ENCODE peak calls at places on chromosomes 12 and 14, in four cellular contexts. One of them, this sample, is unnamed.

GRCh38 chr12:104494816-104495158 is 38.0 kb downstream of the CHST11 start:
- DNase-seq in mammary epithelial cell: no peak
- DNase-seq in HCT116: no peak
- DNase-seq in GM23338: no peak
- DNase-seq in this sample: no peak

GRCh38 chr12:7017870-7018349 is 366 bp downstream of the LPCAT3 start:
- DNase-seq in GM23338: no peak
- DNase-seq in HCT116: no peak
- DNase-seq in mammary epithelial cell: no peak
- DNase-seq in this sample: no peak

GRCh38 chr14:75667099-75667498 is 6.1 kb downstream of the TTLL5 start:
- DNase-seq in mammary epithelial cell: no peak
- DNase-seq in HCT116: no peak
- DNase-seq in GM23338: no peak
- DNase-seq in this sample: no peak

GRCh38 chr12:131122631-131123030 is 168.9 kb downstream of the ADGRD1 start:
- DNase-seq in HCT116: no peak
- DNase-seq in GM23338: no peak
- DNase-seq in mammary epithelial cell: no peak
- DNase-seq in this sample: no peak

GRCh38 chr14:75561013-75561432 is 17.4 kb upstream of the FLVCR2 start:
- DNase-seq in HCT116: peak; percentile 63
- DNase-seq in mammary epithelial cell: peak; percentile 86
- DNase-seq in GM23338: peak; percentile 96
- DNase-seq in this sample: peak; percentile 90

GRCh38 chr14:20632831-20633771 is 8.4 kb downstream of the OR6S1 start:
- DNase-seq in HCT116: no peak
- DNase-seq in mammary epithelial cell: peak; percentile 85
- DNase-seq in GM23338: peak; percentile 97
- DNase-seq in this sample: peak; percentile 63

GRCh38 chr12:71642264-71642663 is 21.4 kb downstream of the ZFC3H1 start:
- DNase-seq in GM23338: no peak
- DNase-seq in mammary epithelial cell: no peak
- DNase-seq in HCT116: no peak
- DNase-seq in this sample: no peak

GRCh38 chr14:98802044-98802443 is 470.0 kb downstream of the BCL11B start:
- DNase-seq in GM23338: no peak
- DNase-seq in mammary epithelial cell: no peak
- DNase-seq in HCT116: no peak
- DNase-seq in this sample: no peak

GRCh38 chr14:22819191-22819988 is 4.2 kb upstream of the SLC7A7 start:
- DNase-seq in GM23338: peak; percentile 80
- DNase-seq in HCT116: no peak
- DNase-seq in mammary epithelial cell: peak; percentile 24
- DNase-seq in this sample: peak; percentile 46

GRCh38 chr12:106248177-106248848 is 493 bp upstream of the CKAP4 start:
- DNase-seq in GM23338: peak; percentile 59
- DNase-seq in HCT116: no peak
- DNase-seq in mammary epithelial cell: peak; percentile 49
- DNase-seq in this sample: peak; percentile 35

GRCh38 chr14:60777856-60778578 is 43.5 kb downstream of the MNAT1 start:
- DNase-seq in HCT116: no peak
- DNase-seq in GM23338: no peak
- DNase-seq in mammary epithelial cell: peak; percentile 72
- DNase-seq in this sample: no peak

GRCh38 chr12:2225736-2226135 is 172.9 kb downstream of the CACNA1C start:
- DNase-seq in GM23338: no peak
- DNase-seq in HCT116: no peak
- DNase-seq in mammary epithelial cell: no peak
- DNase-seq in this sample: no peak

GRCh38 chr14:85528080-85528881 is 1.7 kb upstream of the FLRT2 start:
- DNase-seq in HCT116: no peak
- DNase-seq in mammary epithelial cell: peak; percentile 77
- DNase-seq in GM23338: peak; percentile 69
- DNase-seq in this sample: peak; percentile 18

GRCh38 chr14:101222362-101223090 is 319.0 kb upstream of the RTL1 start:
- DNase-seq in mammary epithelial cell: no peak
- DNase-seq in GM23338: peak; percentile 22
- DNase-seq in HCT116: no peak
- DNase-seq in this sample: no peak

GRCh38 chr12:15627995-15628945 is 160.9 kb downstream of the EPS8 start:
- DNase-seq in HCT116: no peak
- DNase-seq in GM23338: no peak
- DNase-seq in mammary epithelial cell: no peak
- DNase-seq in this sample: no peak

GRCh38 chr14:104238424-104239184 is 100.2 kb downstream of the KIF26A start:
- DNase-seq in mammary epithelial cell: no peak
- DNase-seq in GM23338: no peak
- DNase-seq in HCT116: no peak
- DNase-seq in this sample: no peak

GRCh38 chr12:18383203-18383602 is 121.9 kb downstream of the PIK3C2G start:
- DNase-seq in GM23338: peak; percentile 52
- DNase-seq in mammary epithelial cell: peak; percentile 63
- DNase-seq in HCT116: no peak
- DNase-seq in this sample: peak; percentile 37

GRCh38 chr14:39265032-39265431 is 31.3 kb downstream of the MIA2 start:
- DNase-seq in GM23338: no peak
- DNase-seq in HCT116: peak; percentile 41
- DNase-seq in mammary epithelial cell: peak; percentile 61
- DNase-seq in this sample: no peak

GRCh38 chr12:88985011-88985410 is 367.3 kb downstream of the DUSP6 start:
- DNase-seq in HCT116: no peak
- DNase-seq in GM23338: no peak
- DNase-seq in mammary epithelial cell: no peak
- DNase-seq in this sample: no peak

GRCh38 chr14:78399316-78399889 is 229.2 kb downstream of the NRXN3 start:
- DNase-seq in mammary epithelial cell: no peak
- DNase-seq in HCT116: no peak
- DNase-seq in GM23338: peak; percentile 76
- DNase-seq in this sample: no peak

GRCh38 chr14:101512396-101512695 is 48.9 kb upstream of the DIO3 start:
- DNase-seq in GM23338: no peak
- DNase-seq in HCT116: no peak
- DNase-seq in mammary epithelial cell: no peak
- DNase-seq in this sample: no peak

GRCh38 chr12:85036241-85036707 is at the start of the genes LRRIQ1 and TSPAN19:
- DNase-seq in GM23338: peak; percentile 99
- DNase-seq in mammary epithelial cell: peak; percentile 88
- DNase-seq in HCT116: peak; percentile 70
- DNase-seq in this sample: peak; percentile 69

GRCh38 chr12:49947593-49948226 is 2.8 kb upstream of the AQP2 start:
- DNase-seq in mammary epithelial cell: no peak
- DNase-seq in GM23338: no peak
- DNase-seq in HCT116: no peak
- DNase-seq in this sample: no peak

GRCh38 chr12:131066886-131067490 is 113.3 kb downstream of the ADGRD1 start:
- DNase-seq in GM23338: no peak
- DNase-seq in HCT116: no peak
- DNase-seq in mammary epithelial cell: no peak
- DNase-seq in this sample: no peak

GRCh38 chr14:104250175-104250574 is 111.8 kb downstream of the KIF26A start:
- DNase-seq in HCT116: no peak
- DNase-seq in mammary epithelial cell: no peak
- DNase-seq in GM23338: no peak
- DNase-seq in this sample: no peak

GRCh38 chr12:6468283-6468575 is 2.2 kb downstream of the VAMP1 start:
- DNase-seq in HCT116: no peak
- DNase-seq in GM23338: no peak
- DNase-seq in mammary epithelial cell: no peak
- DNase-seq in this sample: no peak

GRCh38 chr12:128111951-128112350 is 155.0 kb upstream of the TMEM132C start:
- DNase-seq in GM23338: no peak
- DNase-seq in HCT116: no peak
- DNase-seq in mammary epithelial cell: no peak
- DNase-seq in this sample: no peak

GRCh38 chr12:91542048-91542447 is 359.4 kb upstream of the DCN start:
- DNase-seq in HCT116: no peak
- DNase-seq in GM23338: no peak
- DNase-seq in mammary epithelial cell: no peak
- DNase-seq in this sample: no peak

GRCh38 chr12:63922446-63922845 is 77.9 kb downstream of the SRGAP1 start:
- DNase-seq in GM23338: no peak
- DNase-seq in HCT116: peak; percentile 66
- DNase-seq in mammary epithelial cell: peak; percentile 60
- DNase-seq in this sample: peak; percentile 55

GRCh38 chr14:77390188-77390587 is 13.0 kb downstream of the SAMD15 start:
- DNase-seq in GM23338: no peak
- DNase-seq in HCT116: no peak
- DNase-seq in mammary epithelial cell: no peak
- DNase-seq in this sample: no peak

GRCh38 chr14:103733651-103734050 is 18.0 kb downstream of the ZFYVE21 start:
- DNase-seq in mammary epithelial cell: peak; percentile 52
- DNase-seq in HCT116: no peak
- DNase-seq in GM23338: no peak
- DNase-seq in this sample: no peak

GRCh38 chr12:51846911-51847829 is 1.3 kb downstream of the FIGNL2 start:
- DNase-seq in GM23338: peak; percentile 89
- DNase-seq in HCT116: no peak
- DNase-seq in mammary epithelial cell: no peak
- DNase-seq in this sample: no peak

GRCh38 chr14:40096968-40097367 is 664.7 kb upstream of the FBXO33 start:
- DNase-seq in HCT116: no peak
- DNase-seq in GM23338: no peak
- DNase-seq in mammary epithelial cell: no peak
- DNase-seq in this sample: no peak

GRCh38 chr12:52249511-52250047 is 16.5 kb downstream of the KRT7 start:
- DNase-seq in GM23338: no peak
- DNase-seq in mammary epithelial cell: no peak
- DNase-seq in HCT116: no peak
- DNase-seq in this sample: no peak

GRCh38 chr14:84080961-84081360 is 1449.0 kb upstream of the FLRT2 start:
- DNase-seq in mammary epithelial cell: no peak
- DNase-seq in GM23338: no peak
- DNase-seq in HCT116: no peak
- DNase-seq in this sample: no peak

GRCh38 chr12:67720383-67720856 is 71.9 kb downstream of the DYRK2 start:
- DNase-seq in GM23338: no peak
- DNase-seq in mammary epithelial cell: no peak
- DNase-seq in HCT116: no peak
- DNase-seq in this sample: no peak

DNA sequence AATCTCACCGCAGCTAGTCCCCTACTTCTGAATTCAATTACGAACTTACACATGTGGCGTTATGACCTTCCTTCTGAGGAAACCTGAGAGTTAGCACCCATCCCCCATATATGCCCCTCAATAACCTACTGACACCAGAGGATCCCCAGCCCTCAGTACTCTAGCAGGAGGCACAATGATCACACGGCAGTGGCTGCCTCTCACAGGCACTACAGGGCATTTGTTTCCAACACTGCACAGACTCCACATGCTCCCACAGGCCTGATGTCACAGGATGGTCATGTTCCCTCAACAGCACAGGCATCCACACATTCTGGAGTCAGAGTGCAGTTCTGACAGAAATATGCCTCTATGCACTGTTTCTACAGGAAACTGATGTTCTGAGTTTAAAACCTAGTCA is 17.4 kb downstream of the PPP1CC start:
- DNase-seq in HCT116: no peak
- DNase-seq in mammary epithelial cell: no peak
- DNase-seq in GM23338: no peak
- DNase-seq in this sample: no peak
- H3K79me2 ChIP-seq in HCT116: peaks cover 95% of the 10 kb centered on the region
- H3K79me2 ChIP-seq in mammary epithelial cell: peaks cover 76% of the 10 kb centered on the region
- H3K79me2 ChIP-seq in GM23338: peaks cover 81% of the 10 kb centered on the region
- H3K79me2 ChIP-seq in this sample: peaks cover 44% of the 10 kb centered on the region

DNA sequence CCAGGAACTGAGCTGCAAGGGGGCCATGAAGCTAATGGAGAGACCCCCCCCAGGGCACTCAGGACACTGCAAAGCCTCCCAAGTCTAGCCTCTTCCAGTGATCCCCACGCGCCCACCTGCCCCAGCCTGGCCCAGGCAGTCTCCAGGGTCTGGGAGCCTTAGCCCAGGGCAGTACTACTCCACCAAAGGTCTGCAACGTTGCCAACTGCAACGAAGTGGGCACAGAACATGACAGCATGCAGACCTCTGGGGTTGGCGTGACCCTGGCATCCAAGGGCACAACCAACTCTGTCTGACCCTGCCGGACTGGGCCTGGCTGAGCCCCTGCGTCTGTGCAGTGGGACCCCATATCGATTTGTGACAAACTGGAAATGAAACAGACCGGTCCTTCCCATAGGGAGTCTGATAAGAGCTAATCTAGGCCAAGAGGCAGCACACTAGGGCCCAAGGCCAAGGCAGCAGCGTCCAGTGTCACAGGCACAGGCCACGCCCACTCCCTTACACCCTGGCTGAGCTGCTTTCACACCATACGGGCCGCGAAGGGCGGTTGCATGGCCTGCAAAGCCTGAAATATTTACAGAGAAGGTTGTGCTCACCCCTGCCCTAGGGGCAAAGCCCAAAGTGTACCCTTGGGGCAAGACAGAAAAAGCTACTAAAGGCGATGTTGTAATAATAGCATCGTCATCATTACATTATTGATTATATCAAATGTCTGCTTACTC is 76.7 kb downstream of the NCOR2 start:
- DNase-seq in HCT116: no peak
- DNase-seq in GM23338: no peak
- DNase-seq in mammary epithelial cell: no peak
- DNase-seq in this sample: peak; percentile 43
- H3K79me2 ChIP-seq in HCT116: peaks cover 26% of the 10 kb centered on the region
- H3K79me2 ChIP-seq in GM23338: peaks cover 89% of the 10 kb centered on the region
- H3K79me2 ChIP-seq in mammary epithelial cell: peaks cover 95% of the 10 kb centered on the region
- H3K79me2 ChIP-seq in this sample: peaks cover 31% of the 10 kb centered on the region

GRCh38 chr14:52553671-52554575 is 1.3 kb downstream of the GPR137C start:
- DNase-seq in GM23338: peak; percentile 50
- DNase-seq in mammary epithelial cell: peak; percentile 76
- DNase-seq in HCT116: peak; percentile 52
- DNase-seq in this sample: peak; percentile 74
- H3K79me2 ChIP-seq in GM23338: peaks cover 21% of the 10 kb centered on the region
- H3K79me2 ChIP-seq in mammary epithelial cell: peaks cover 18% of the 10 kb centered on the region
- H3K79me2 ChIP-seq in HCT116: no peaks in the 10 kb centered on the region
- H3K79me2 ChIP-seq in this sample: no peaks in the 10 kb centered on the region

GRCh38 chr12:120845696-120846095 is 58.5 kb downstream of the SPPL3 start:
- DNase-seq in GM23338: no peak
- DNase-seq in mammary epithelial cell: no peak
- DNase-seq in HCT116: no peak
- DNase-seq in this sample: no peak
- H3K79me2 ChIP-seq in GM23338: peaks cover 43% of the 10 kb centered on the region
- H3K79me2 ChIP-seq in mammary epithelial cell: peaks cover 72% of the 10 kb centered on the region
- H3K79me2 ChIP-seq in HCT116: peaks cover 18% of the 10 kb centered on the region
- H3K79me2 ChIP-seq in this sample: peaks cover 37% of the 10 kb centered on the region

This sample was measured in PC-9.